ENCODE peak calls at places on chromosomes 16 and 17, in six cellular contexts. Y is H1, P is GM12891, O is HepG2, K is GM12878, U is K562. Z is an unnamed sample.

GRCh38 chr17:31494259-31495048 is 103.0 kb downstream of the RAB11FIP4 start:
- DNase-seq in Y (no peak), P (peak), O (no peak), K (peak), U (no peak), Z (peak)

GRCh38 chr17:70190959-70191805 is 21.9 kb downstream of the KCNJ2 start:
- DNase-seq in Y (no peak), P (no peak), O (no peak), K (no peak), U (no peak), Z (no peak)

GRCh38 chr16:49827806-49828428 is 28.0 kb downstream of the ZNF423 start:
- DNase-seq in Y (no peak), P (no peak), O (no peak), K (no peak), U (no peak), Z (no peak)

GRCh38 chr17:41464682-41465081 is 2.5 kb downstream of the KRT32 start:
- DNase-seq in Y (no peak), P (no peak), O (no peak), K (no peak), U (no peak), Z (no peak)

GRCh38 chr16:17921357-17921978 is 415.1 kb downstream of the NPIPA8 start:
- DNase-seq in Y (peak), P (peak), O (peak), K (no peak), U (peak), Z (no peak)

GRCh38 chr17:70295732-70296131 is 126.4 kb downstream of the KCNJ2 start:
- DNase-seq in Y (no peak), P (no peak), O (no peak), K (no peak), U (no peak), Z (no peak)

GRCh38 chr16:65570261-65570660 is 448.4 kb upstream of the CDH11 start:
- DNase-seq in Y (no peak), P (no peak), O (no peak), K (no peak), U (no peak), Z (no peak)

GRCh38 chr16:54928421-54929089 is 2.1 kb upstream of the IRX5 start:
- DNase-seq in Y (peak), P (no peak), O (no peak), K (no peak), U (peak), Z (no peak)

GRCh38 chr17:45977976-45978626 is 20.9 kb upstream of the STH start:
- DNase-seq in Y (no peak), P (no peak), O (no peak), K (no peak), U (peak), Z (no peak)

DNA sequence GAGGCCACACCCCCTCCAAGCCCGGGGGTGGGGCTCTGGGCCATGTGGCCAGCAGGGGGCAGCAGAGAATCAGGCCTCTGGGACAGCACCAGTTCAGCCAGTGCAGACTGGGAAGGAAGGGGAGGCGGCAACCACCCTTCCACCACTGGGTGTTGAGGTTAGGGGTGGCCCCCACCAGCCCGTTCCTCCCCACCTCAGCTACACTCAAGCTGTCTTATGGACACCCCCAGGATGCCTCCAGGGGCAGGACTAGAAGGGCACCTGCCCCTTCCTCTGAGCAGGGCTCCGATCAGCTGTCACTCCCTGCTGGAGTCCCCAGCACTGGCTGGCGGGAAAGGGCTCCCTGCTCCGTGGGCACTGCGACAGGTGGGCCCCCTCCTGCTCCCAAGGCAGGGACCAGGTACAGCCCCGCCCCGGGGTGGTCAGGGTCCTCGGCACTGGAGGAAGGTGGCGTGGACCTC is 21.8 kb downstream of the KATNB1 start:
- DNase-seq in Y (peak), P (peak), O (peak), K (no peak), U (peak), Z (peak)
- TF ChIP-seq POLR2AphosphoS5 in Y (no peak), P (no peak), O (no peak), K (no peak), U (no peak), Z (no peak)

GRCh38 chr16:14525596-14525995 is 104.5 kb downstream of the PARN start:
- DNase-seq in Y (no peak), P (no peak), O (no peak), K (no peak), U (no peak), Z (no peak)
- TF ChIP-seq TAF1 in Y (no peak), P (no peak), O (no peak), K (no peak), U (no peak), Z (no peak)

DNA sequence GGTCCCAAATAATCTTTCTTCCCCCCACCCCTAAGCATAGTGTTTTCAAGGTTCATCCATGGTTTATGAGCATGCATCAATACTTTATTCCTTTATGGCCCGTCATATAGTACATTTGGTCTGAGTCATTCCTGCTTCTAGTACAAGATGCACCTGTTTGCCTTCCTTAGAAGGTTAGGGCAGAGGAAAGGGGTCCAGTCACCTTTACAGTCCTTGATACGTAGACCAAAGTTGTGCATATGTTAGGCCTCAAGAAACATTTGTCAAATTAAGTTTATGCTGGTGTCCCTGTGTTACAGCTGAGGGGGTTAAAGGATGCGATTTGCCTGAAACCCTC is 1.4 kb downstream of the CYB5D2 start:
- DNase-seq in Y (no peak), P (no peak), O (no peak), K (no peak), U (no peak), Z (no peak)
- TF ChIP-seq POLR2A in Y (no peak), P (no peak), O (no peak), K (no peak), U (no peak), Z (no peak)

DNA sequence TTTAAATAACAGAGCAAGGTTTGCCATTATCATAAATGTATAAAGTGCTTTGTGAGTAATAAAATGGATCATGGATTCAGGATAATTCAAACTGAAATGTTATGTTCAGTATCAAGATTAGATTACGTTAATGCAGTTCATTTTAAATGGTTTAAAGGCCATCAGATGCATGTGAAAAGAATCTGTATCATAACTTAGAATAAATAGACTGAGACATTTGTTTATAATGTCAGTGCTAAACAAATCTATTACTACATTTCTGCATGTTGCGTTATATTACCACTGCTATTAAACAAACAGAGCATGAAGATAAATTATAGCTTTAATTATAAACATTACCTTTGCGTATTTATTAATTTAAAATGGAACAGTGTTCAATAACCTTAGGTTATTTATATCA is 160.2 kb downstream of the TOX3 start:
- DNase-seq in Y (no peak), P (no peak), O (no peak), K (no peak), U (no peak), Z (no peak)
- TF ChIP-seq POLR2AphosphoS5 in Y (no peak), P (no peak), O (no peak), K (no peak), U (no peak), Z (no peak)

DNA sequence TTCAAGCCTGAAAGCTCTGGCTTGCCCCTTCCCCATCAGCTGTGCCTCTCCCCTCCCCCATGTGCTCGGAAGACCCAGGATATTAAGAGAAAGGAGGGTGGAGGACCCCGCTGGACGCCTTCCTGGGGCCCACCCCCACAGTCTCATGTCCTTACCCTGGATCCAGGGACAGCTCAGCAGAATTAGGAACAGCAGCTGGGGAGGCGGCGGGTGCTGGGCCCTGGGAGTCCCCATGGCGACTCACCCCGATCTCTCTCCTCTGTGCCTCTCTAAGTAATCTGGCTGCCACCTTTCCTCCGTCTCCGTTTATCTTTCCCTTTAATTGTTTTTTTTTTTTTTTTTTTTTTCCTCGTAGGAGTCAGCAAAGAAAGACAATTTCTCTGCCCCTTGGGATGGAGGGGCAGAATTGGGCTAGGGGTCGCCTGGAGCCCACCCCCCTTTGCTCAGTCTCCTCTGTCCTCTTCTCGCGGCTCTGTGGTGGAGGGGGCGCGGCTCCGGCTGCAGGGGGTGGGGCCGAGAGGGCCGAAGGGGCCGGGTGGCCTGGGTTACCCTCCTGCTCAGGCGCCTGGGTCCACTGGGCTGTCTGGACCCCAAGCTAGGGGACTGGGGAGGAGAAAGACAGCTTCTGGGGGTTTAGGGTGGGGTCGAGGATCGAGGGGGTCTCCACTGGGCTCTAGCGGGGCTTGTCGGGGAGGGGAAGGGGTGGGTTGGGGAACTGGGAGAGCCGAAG is 399 bp downstream of the SEZ6L2 start:
- DNase-seq in Y (peak), P (no peak), O (no peak), K (no peak), U (no peak), Z (no peak)
- TF ChIP-seq TAF1 in Y (no peak), P (no peak), O (no peak), K (no peak), U (no peak), Z (no peak)

DNA sequence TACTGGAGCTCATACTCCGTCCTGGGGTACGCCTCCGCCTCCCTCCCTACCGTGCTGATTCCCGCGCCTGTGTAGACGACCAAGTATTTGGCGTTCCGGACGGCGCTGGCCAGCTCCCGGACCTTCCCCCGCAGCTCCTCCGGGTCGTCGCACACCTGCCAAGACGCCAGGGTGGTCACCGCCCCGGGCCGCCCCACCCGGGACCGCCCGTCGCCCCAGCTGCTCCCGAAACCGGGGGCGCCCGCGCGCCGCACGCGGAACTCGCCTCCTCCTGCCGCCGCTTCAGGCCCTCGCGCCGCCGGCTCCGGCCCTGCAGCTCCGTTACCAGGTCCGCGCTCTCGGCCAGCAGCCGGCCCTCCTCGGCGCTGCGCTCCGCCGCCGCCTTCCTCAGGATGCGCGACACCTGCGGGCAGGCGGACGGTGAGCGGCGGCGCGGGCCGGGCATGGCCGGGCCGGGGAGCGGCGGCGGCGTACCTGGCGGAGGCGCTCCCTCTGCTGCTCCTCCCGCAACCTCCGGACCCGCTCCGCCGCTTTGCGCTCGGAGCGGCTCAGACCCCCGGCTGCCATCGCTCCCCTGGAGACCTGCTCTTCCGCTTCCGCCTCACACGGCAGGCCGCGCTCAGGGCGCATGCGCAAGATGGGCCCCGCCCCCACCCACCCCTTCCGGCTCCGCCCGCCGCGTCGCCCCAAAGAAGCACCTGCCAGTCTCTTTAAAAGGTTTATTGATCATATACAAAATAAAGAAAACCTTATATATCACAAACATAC is at the start of gene SIRT7:
- DNase-seq in Y (peak), P (peak), O (peak), K (peak), U (peak), Z (peak)
- TF ChIP-seq POLR2A in Y (no peak), P (peak), O (peak), K (peak), U (no peak), Z (peak)

GRCh38 chr16:4330277-4330882 is 14.5 kb downstream of the GLIS2 start:
- DNase-seq in Y (peak), P (peak), O (peak), K (no peak), U (peak), Z (peak)

GRCh38 chr16:4327386-4327781 is 11.5 kb downstream of the GLIS2 start:
- DNase-seq in Y (peak), P (no peak), O (no peak), K (no peak), U (no peak), Z (no peak)

GRCh38 chr16:4329354-4329775 is 13.5 kb downstream of the GLIS2 start:
- DNase-seq in Y (no peak), P (no peak), O (no peak), K (no peak), U (no peak), Z (no peak)

GRCh38 chr16:4327782-4328579 is 12.1 kb downstream of the GLIS2 start:
- DNase-seq in Y (peak), P (peak), O (peak), K (no peak), U (peak), Z (peak)

GRCh38 chr16:4328580-4329353 is 12.9 kb downstream of the GLIS2 start:
- DNase-seq in Y (no peak), P (no peak), O (no peak), K (no peak), U (no peak), Z (no peak)
- TF ChIP-seq POLR2AphosphoS5 in Y (no peak), P (no peak), O (no peak), K (no peak), U (no peak), Z (no peak)

GRCh38 chr17:57422574-57423164 is 166.3 kb downstream of the MSI2 start:
- DNase-seq in Y (no peak), P (no peak), O (no peak), K (peak), U (no peak), Z (no peak)
- TF ChIP-seq TAF1 in Y (no peak), P (no peak), O (no peak), K (no peak), U (no peak), Z (no peak)

DNA sequence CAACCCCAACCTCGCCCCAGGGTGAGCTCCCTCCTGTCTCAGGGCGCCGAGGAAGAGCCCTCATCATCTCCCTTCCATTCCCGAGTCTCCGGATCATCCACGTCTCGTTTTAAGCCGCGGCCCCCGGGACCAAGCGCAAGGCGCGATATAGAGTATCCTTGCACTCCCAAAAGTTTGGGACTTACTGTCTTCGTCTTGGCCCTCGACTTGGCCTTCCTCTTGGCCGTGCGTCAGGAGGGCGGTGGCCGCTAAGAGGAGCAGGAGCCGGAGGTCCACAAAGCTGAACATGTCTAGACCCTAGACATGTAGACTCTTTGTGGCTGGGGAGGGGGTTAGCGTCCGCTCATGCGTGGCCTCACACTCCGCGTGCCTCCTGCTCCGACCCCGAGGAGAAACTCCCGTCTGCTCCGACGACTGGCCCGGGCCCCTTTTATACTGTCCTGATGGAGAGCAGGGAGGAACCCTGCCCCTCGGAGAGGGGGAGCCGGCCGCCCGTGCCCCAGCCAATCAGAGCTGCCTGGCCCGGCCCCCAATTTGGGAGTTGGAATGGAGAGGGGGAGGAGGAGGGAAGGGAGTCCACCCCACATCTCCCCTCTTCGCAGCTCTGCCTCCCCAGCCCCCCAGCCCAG is at the start of gene COL1A1:
- DNase-seq in Y (peak), P (no peak), O (no peak), K (no peak), U (no peak), Z (no peak)
- TF ChIP-seq POLR2A in Y (no peak), P (no peak), O (no peak), K (no peak), U (no peak), Z (no peak)

Z was measured in GM12892.